ENCODE peak calls at places on chromosomes 12 and 14, in seven cellular contexts. W, Y, E, I, G, V and D are unnamed samples.

GRCh38 chr14:21398901-21399300 is 15.1 kb upstream of the SUPT16H start:
- DNase-seq in W (no peak), Y (no peak), E (no peak), I (no peak), G (no peak), V (no peak), D (no peak)

GRCh38 chr12:123896786-123897185 is 75.8 kb downstream of the CCDC92 start:
- DNase-seq in W (peak; percentile 31), Y (no peak), E (no peak), I (no peak), G (no peak), V (no peak), D (no peak)

GRCh38 chr12:1836854-1837411 is 16.6 kb downstream of the LRTM2 start:
- DNase-seq in W (no peak), Y (no peak), E (no peak), I (peak; percentile 80), G (no peak), V (no peak), D (no peak)

GRCh38 chr14:68662395-68662794 is 130.5 kb downstream of the ZFP36L1 start:
- DNase-seq in W (no peak), Y (no peak), E (no peak), I (no peak), G (no peak), V (no peak), D (no peak)

GRCh38 chr12:15074351-15074750 is 101.5 kb downstream of the PDE6H start:
- DNase-seq in W (no peak), Y (no peak), E (no peak), I (no peak), G (no peak), V (no peak), D (no peak)

GRCh38 chr14:21960636-21961035 is 287.0 kb upstream of the OR4E1 start:
- DNase-seq in W (no peak), Y (no peak), E (no peak), I (no peak), G (no peak), V (no peak), D (no peak)

GRCh38 chr14:99741227-99741976 is 51.8 kb upstream of the EML1 start:
- DNase-seq in W (no peak), Y (no peak), E (no peak), I (no peak), G (no peak), V (no peak), D (no peak)

GRCh38 chr12:24679135-24679534 is 269.8 kb downstream of the BCAT1 start:
- DNase-seq in W (no peak), Y (no peak), E (no peak), I (no peak), G (no peak), V (peak; percentile 3), D (no peak)

GRCh38 chr14:37592288-37593274 is 2.5 kb downstream of the FOXA1 start:
- DNase-seq in W (no peak), Y (peak; percentile 70), E (no peak), I (peak; percentile 57), G (peak; percentile 68), V (no peak), D (no peak)

GRCh38 chr12:31966558-31967205 is 7.5 kb downstream of the RESF1 start:
- DNase-seq in W (no peak), Y (no peak), E (no peak), I (no peak), G (no peak), V (no peak), D (no peak)

GRCh38 chr12:95942106-95942531 is 295 bp downstream of the CCDC38 start:
- DNase-seq in W (no peak), Y (peak; percentile 80), E (no peak), I (no peak), G (no peak), V (peak; percentile 20), D (no peak)

GRCh38 chr12:64691227-64691792 is 67.9 kb downstream of the GNS start:
- DNase-seq in W (no peak), Y (peak; percentile 85), E (no peak), I (no peak), G (no peak), V (no peak), D (no peak)

GRCh38 chr12:94767971-94768370 is 117.6 kb upstream of the TMCC3 start:
- DNase-seq in W (no peak), Y (no peak), E (no peak), I (no peak), G (no peak), V (peak; percentile 64), D (no peak)
- H3K4me1 ChIP-seq in W (no peaks in the 10 kb centered on the region), Y (peaks cover 29% of the 10 kb centered on the region), E (no peaks in the 10 kb centered on the region), I (no peaks in the 10 kb centered on the region), G (peaks cover 3% of the 10 kb centered on the region), V (no peaks in the 10 kb centered on the region), D (no peaks in the 10 kb centered on the region)

GRCh38 chr14:61429316-61429715 is 107.9 kb downstream of the PRKCH start:
- DNase-seq in W (no peak), Y (no peak), E (no peak), I (no peak), G (no peak), V (no peak), D (no peak)

GRCh38 chr14:61433822-61434221 is 112.4 kb downstream of the PRKCH start:
- DNase-seq in W (no peak), Y (no peak), E (no peak), I (no peak), G (no peak), V (no peak), D (no peak)

GRCh38 chr14:61428261-61428660 is 106.9 kb downstream of the PRKCH start:
- DNase-seq in W (no peak), Y (peak; percentile 26), E (no peak), I (no peak), G (no peak), V (no peak), D (no peak)

GRCh38 chr14:61433169-61433568 is 111.8 kb downstream of the PRKCH start:
- DNase-seq in W (no peak), Y (no peak), E (no peak), I (no peak), G (no peak), V (no peak), D (no peak)

DNA sequence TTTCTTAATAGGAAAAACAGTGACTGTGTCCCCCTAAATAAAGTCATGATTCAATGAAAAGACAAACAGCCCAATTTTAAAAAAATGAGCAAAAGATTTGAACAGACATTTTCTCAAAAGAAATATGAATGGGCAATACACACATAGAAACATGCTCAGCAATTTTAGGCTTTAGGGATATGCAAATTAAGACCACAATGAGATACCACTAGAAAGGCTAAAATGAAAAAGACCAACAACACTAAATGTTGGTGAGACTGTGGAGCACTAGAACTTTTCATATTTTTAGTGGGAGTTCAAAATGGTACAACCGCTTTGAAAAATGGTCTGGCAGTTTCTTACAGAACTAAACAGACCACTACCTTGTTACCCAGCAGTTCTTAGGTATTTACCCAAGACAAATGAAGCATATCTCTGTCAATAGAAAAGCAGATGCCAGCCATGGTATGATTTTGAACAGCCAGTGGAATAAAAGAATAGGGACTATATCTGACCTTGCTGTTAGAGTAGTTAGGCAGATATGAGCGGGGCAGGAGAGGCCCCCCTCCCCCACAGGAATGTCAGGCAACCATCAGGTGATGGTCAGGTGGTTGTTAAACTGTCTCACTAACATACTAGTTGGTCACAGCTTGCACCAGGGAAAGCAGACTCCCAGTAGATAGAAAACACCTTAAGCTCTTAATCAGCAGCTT is 108.8 kb downstream of the PRKCH start:
- DNase-seq in W (no peak), Y (no peak), E (no peak), I (no peak), G (no peak), V (no peak), D (no peak)
- H3K4me1 ChIP-seq in W (no peaks in the 10 kb centered on the region), Y (peaks cover 8% of the 10 kb centered on the region), E (peaks cover 32% of the 10 kb centered on the region), I (no peaks in the 10 kb centered on the region), G (no peaks in the 10 kb centered on the region), V (no peaks in the 10 kb centered on the region), D (peaks cover 89% of the 10 kb centered on the region)

DNA sequence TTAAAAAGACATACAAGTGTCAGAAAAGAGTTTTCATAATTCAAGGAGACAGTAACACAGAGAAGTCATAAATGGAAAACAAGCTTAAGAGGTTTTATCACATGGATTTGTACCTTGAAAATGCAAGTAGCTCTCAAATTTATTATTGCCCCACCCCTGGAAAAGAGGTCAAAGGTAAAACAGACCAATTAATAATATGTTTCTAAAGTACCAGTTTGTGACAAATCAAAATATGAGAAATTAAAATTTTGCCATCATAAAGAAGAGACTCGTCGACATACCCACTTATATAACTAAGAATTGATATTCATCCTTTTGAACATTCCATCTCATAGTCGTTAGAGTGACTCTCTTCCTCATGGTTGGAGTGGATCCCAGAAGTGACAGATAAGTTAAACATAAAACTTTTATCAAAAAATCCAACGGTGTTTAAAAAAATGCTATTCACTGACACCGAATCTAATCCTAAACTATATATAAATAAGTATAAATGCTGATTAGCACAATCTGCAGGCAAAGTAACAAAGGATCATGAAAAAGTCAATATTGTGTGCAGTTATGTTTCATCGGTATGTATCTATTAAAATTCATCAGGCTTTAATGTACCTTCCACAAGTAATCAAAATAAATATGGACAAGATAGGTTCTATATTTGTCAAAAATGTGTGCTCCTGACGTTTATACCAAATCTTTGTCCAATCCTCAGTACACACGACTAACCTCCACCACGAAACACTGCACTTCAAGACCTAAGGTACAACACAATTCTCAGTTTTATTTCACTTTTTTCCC is 2.3 kb downstream of the CORO1C start:
- DNase-seq in W (no peak), Y (no peak), E (no peak), I (no peak), G (no peak), V (peak; percentile 59), D (no peak)
- H3K4me1 ChIP-seq in W (no peaks in the 10 kb centered on the region), Y (peaks cover 29% of the 10 kb centered on the region), E (peaks cover 7% of the 10 kb centered on the region), I (no peaks in the 10 kb centered on the region), G (peaks cover 6% of the 10 kb centered on the region), V (peaks cover 26% of the 10 kb centered on the region), D (peaks cover 7% of the 10 kb centered on the region)

GRCh38 chr14:58077621-58078020 is 74.4 kb downstream of the ARMH4 start:
- DNase-seq in W (no peak), Y (peak; percentile 12), E (no peak), I (no peak), G (no peak), V (peak; percentile 89), D (no peak)

GRCh38 chr14:58068306-58068705 is 83.7 kb downstream of the ARMH4 start:
- DNase-seq in W (no peak), Y (no peak), E (no peak), I (no peak), G (no peak), V (no peak), D (no peak)

GRCh38 chr14:58073516-58073915 is 78.5 kb downstream of the ARMH4 start:
- DNase-seq in W (no peak), Y (no peak), E (no peak), I (no peak), G (no peak), V (no peak), D (no peak)

GRCh38 chr14:58071341-58071740 is 80.7 kb downstream of the ARMH4 start:
- DNase-seq in W (no peak), Y (no peak), E (no peak), I (no peak), G (no peak), V (peak; percentile 50), D (no peak)

DNA sequence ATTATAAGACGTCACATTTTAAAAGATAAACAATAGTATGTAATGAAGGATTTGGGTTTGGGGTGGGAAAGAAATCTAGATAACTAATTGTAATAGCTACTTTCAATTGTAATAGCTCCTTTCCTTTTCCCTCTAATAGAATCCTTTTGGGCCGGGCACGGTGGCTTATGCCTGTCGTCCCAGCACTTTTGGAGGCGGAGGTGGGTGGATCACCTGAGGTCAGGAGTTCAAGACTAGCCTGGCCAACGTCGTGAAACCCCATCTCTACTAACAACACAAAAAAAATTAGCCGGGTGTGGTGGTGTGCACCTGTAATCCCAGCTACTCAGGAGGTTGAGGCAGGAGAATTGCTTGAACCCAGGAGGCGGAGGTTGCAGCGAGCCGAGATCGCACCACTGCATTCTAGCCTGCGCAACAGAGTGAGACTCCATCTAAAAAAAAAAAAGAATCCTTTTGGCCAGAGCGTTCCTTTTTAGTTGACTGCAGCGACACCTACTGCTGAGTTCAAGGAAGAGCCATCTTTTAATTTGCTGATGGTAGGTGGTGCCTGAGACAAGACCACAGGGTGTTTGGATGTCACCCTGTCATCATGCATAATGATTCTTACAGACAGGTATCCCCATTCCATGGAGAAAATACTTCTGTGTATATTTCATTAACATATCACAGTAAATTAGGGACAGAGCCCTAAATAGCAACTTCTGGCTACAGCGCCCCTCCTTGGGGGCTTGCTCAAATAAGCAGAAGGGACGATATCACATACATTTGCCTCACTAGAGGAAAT is 79.5 kb downstream of the ARMH4 start:
- DNase-seq in W (peak; percentile 39), Y (peak; percentile 83), E (no peak), I (no peak), G (peak; percentile 65), V (peak; percentile 59), D (peak; percentile 24)
- H3K4me1 ChIP-seq in W (no peaks in the 10 kb centered on the region), Y (no peaks in the 10 kb centered on the region), E (no peaks in the 10 kb centered on the region), I (no peaks in the 10 kb centered on the region), G (no peaks in the 10 kb centered on the region), V (peaks cover 4% of the 10 kb centered on the region), D (no peaks in the 10 kb centered on the region)